ENCODE peak calls at places on chromosomes 12 and 14, in four cellular contexts. Y is IMR-90, J is fibroblast of lung, O is cardiac muscle cell. R is an unnamed sample.

GRCh38 chr12:11650697-11651281 is 1.3 kb downstream of the ETV6 start:
- DNase-seq in Y (peak; percentile 37), J (peak; percentile 41), O (peak; percentile 45), R (peak; percentile 63)

GRCh38 chr12:22684526-22685118 is 59.7 kb downstream of the ETNK1 start:
- DNase-seq in J (peak; percentile 70), O (peak; percentile 65), Y (peak; percentile 59), R (peak; percentile 77)

GRCh38 chr12:16545836-16546235 is 60.1 kb downstream of the LMO3 start:
- DNase-seq in O (no peak), Y (no peak), J (no peak), R (no peak)

GRCh38 chr12:127888948-127889347 is 378.0 kb upstream of the TMEM132C start:
- DNase-seq in Y (no peak), O (no peak), J (no peak), R (peak; percentile 72)

GRCh38 chr12:128387811-128388422 is 120.9 kb downstream of the TMEM132C start:
- DNase-seq in Y (no peak), O (peak; percentile 10), J (no peak), R (peak; percentile 0)

GRCh38 chr14:22485178-22485577 is 103.8 kb downstream of the DAD1 start:
- DNase-seq in O (peak; percentile 64), J (no peak), Y (no peak), R (no peak)

GRCh38 chr12:3084742-3085141 is 7.6 kb downstream of the TSPAN9 start:
- DNase-seq in Y (no peak), J (no peak), O (no peak), R (no peak)

GRCh38 chr12:5096241-5096880 is 52.7 kb downstream of the KCNA5 start:
- DNase-seq in Y (peak; percentile 92), O (peak; percentile 18), J (peak; percentile 74), R (peak; percentile 39)

GRCh38 chr14:21840765-21841164 is 167.1 kb upstream of the OR4E1 start:
- DNase-seq in Y (no peak), J (no peak), O (no peak), R (no peak)

GRCh38 chr12:121465921-121466799 is 66.2 kb downstream of the RNF34 start:
- DNase-seq in O (peak; percentile 30), J (no peak), Y (no peak), R (peak; percentile 63)

GRCh38 chr14:90536511-90537191 is 139.8 kb downstream of the CALM1 start:
- DNase-seq in O (no peak), Y (no peak), J (no peak), R (no peak)

GRCh38 chr12:124856132-124856841 is 7.4 kb downstream of the SCARB1 start:
- DNase-seq in J (no peak), O (no peak), Y (no peak), R (no peak)

GRCh38 chr12:52884526-52885293 is 20.2 kb downstream of the KRT8 start:
- DNase-seq in J (peak; percentile 53), O (peak; percentile 69), Y (peak; percentile 36), R (peak; percentile 82)
- H3K4me1 ChIP-seq in J (no peaks in the 10 kb centered on the region), O (no peaks in the 10 kb centered on the region), Y (no peaks in the 10 kb centered on the region), R (no peaks in the 10 kb centered on the region)

DNA sequence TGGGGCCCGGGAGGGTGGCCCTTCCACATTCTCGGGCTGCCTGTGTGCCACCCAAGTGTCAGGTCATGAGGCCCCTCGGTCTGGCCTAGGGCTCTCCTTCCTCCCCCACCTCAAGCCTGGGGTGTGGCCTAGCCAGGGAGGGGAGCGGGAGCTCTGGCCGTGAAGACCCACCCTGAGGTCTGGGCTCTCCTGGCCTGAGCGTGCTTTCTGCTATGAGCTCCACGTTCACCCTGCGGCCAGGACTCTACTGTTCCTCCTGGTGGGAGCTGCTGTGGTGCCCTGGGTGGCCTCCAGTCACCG is 12.0 kb downstream of the PACS2 start:
- DNase-seq in J (no peak), O (no peak), Y (no peak), R (no peak)
- H3K4me1 ChIP-seq in J (peaks cover 4% of the 10 kb centered on the region), O (peaks cover 55% of the 10 kb centered on the region), Y (peaks cover 13% of the 10 kb centered on the region), R (peaks cover 4% of the 10 kb centered on the region)

GRCh38 chr12:106113042-106113441 is 25.7 kb downstream of the NUAK1 start:
- DNase-seq in J (no peak), O (peak; percentile 49), Y (peak; percentile 68), R (peak; percentile 62)

GRCh38 chr12:106110626-106111300 is 28.0 kb downstream of the NUAK1 start:
- DNase-seq in Y (no peak), J (no peak), O (no peak), R (no peak)

GRCh38 chr12:106114084-106115068 is 24.4 kb downstream of the NUAK1 start:
- DNase-seq in J (peak; percentile 67), O (no peak), Y (peak; percentile 50), R (peak; percentile 27)

GRCh38 chr12:106113446-106114083 is 25.2 kb downstream of the NUAK1 start:
- DNase-seq in O (no peak), Y (no peak), J (no peak), R (peak; percentile 39)

DNA sequence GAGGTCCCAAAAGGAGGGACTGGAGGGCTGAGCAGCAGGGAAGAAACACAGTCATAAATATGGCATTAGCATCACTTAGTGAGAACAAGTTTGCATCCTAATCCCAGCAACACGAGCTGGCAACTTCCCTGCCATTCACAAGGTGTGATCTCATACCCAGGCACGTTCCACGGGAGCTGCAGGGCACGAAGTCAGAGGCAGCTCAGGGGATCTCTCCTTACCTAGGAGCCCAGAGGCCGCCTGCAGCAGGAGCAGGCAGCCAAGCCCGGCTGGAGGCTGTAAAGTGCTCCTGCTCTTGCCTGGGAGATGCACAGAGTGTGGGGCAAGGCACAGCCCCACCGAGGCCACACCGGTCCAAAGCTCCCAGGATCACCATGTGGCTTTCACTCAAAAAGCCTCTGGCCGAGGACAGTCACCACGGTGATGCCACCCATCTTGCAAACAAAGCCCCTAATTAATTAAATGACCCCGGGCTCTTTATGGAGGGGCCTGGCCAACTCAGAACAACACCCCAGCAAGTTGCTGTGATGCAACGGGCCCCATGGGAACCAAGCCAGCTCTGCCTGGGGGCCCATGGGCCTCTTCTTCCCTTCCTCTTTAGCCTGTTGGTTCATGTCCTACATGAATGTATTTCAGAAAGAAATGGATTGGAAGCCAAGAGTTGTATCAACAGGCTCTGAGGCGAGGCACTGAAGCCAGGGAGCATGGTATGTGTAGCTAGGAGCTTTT is 26.5 kb downstream of the NUAK1 start:
- DNase-seq in O (peak; percentile 52), J (no peak), Y (peak; percentile 22), R (peak; percentile 65)
- H3K4me1 ChIP-seq in O (peaks cover 16% of the 10 kb centered on the region), J (peaks cover 18% of the 10 kb centered on the region), Y (peaks cover 38% of the 10 kb centered on the region), R (peaks cover 66% of the 10 kb centered on the region)

DNA sequence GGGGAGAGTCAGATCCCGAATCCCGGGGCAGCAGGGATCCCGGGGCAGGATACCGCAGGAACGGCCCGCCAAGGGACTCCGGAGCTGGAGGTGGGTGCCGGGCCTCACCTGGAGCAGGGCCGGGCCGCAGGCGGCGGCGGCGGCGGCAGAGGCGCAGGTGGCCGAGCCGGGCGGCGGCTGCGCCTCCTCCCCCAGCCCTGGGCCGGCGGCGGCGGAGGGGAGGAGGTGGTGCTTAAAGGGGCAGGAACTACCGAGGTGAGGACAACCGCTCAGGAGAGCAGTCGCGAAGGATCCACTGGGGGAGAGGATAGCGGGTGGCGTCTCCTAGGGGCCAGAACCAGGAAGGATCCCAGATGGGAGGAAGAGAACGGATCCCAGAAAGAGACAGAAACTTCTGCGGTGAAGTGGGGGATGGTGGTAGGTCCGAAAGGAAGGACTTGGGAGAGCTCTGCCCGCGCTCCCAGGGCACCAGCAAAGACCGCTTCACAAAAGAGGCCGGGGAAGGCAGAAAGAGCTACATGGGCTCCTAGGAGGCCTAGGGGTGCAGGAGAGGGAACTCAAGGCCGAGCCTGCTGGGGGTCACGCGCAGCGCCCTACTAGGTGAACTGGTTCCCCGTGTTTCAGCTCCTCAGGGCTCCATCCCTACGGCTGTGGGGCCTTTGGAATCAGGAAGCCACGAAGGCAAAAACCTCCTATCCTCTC is 4.9 kb upstream of the BAZ2A start:
- DNase-seq in Y (peak; percentile 84), O (peak; percentile 86), J (peak; percentile 83), R (peak; percentile 79)
- H3K4me1 ChIP-seq in Y (peaks cover 14% of the 10 kb centered on the region), O (peaks cover 31% of the 10 kb centered on the region), J (peaks cover 22% of the 10 kb centered on the region), R (peaks cover 52% of the 10 kb centered on the region)

GRCh38 chr12:108722463-108722862 is 8.9 kb downstream of the CORO1C start:
- DNase-seq in J (no peak), O (no peak), Y (no peak), R (no peak)

GRCh38 chr12:108721824-108722223 is 9.5 kb downstream of the CORO1C start:
- DNase-seq in O (no peak), J (no peak), Y (no peak), R (no peak)

GRCh38 chr12:108724054-108724889 is 7.0 kb downstream of the CORO1C start:
- DNase-seq in J (no peak), Y (peak; percentile 74), O (no peak), R (no peak)

GRCh38 chr12:108724890-108725151 is 6.5 kb downstream of the CORO1C start:
- DNase-seq in J (no peak), Y (no peak), O (no peak), R (no peak)

GRCh38 chr12:108722992-108723766 is 8.1 kb downstream of the CORO1C start:
- DNase-seq in O (peak; percentile 71), J (peak; percentile 78), Y (peak; percentile 95), R (peak; percentile 79)
- H3K4me1 ChIP-seq in O (peaks cover 24% of the 10 kb centered on the region), J (peaks cover 50% of the 10 kb centered on the region), Y (peaks cover 36% of the 10 kb centered on the region), R (peaks cover 67% of the 10 kb centered on the region)

GRCh38 chr12:120241561-120242274 is 23.8 kb downstream of the PXN start:
- DNase-seq in J (peak; percentile 45), O (no peak), Y (no peak), R (no peak)
- H3K4me1 ChIP-seq in J (peaks cover 37% of the 10 kb centered on the region), O (peaks cover 36% of the 10 kb centered on the region), Y (peaks cover 41% of the 10 kb centered on the region), R (peaks cover 69% of the 10 kb centered on the region)